ENCODE peak calls at places on chromosomes 2 and 18, in four cellular contexts. One of them, this sample, is unnamed.
A peak's percentile ranks its signal among the peaks of the same experiment; 100 is the strongest.

GRCh38 chr2:24830351-24830750 is 37.1 kb downstream of the CENPO start:
- DNase-seq in SK-N-SH: peak; percentile 41
- DNase-seq in GM12878: no peak
- DNase-seq in H1: no peak
- DNase-seq in this sample: no peak

GRCh38 chr2:74130211-74130995 is 17.3 kb downstream of the BOLA3 start:
- DNase-seq in SK-N-SH: no peak
- DNase-seq in GM12878: no peak
- DNase-seq in H1: no peak
- DNase-seq in this sample: no peak

GRCh38 chr2:237858294-237859081 is 935 bp upstream of the RAMP1 start:
- DNase-seq in SK-N-SH: peak; percentile 86
- DNase-seq in GM12878: peak; percentile 11
- DNase-seq in H1: peak; percentile 36
- DNase-seq in this sample: peak; percentile 78

GRCh38 chr2:27263287-27264252 is 723 bp upstream of the SLC30A3 start:
- DNase-seq in SK-N-SH: peak; percentile 65
- DNase-seq in GM12878: no peak
- DNase-seq in H1: no peak
- DNase-seq in this sample: no peak

GRCh38 chr2:229795058-229795457 is 80.7 kb upstream of the DNER start:
- DNase-seq in SK-N-SH: no peak
- DNase-seq in GM12878: no peak
- DNase-seq in H1: no peak
- DNase-seq in this sample: no peak

GRCh38 chr18:70672581-70672980 is 383.7 kb downstream of the SOCS6 start:
- DNase-seq in SK-N-SH: no peak
- DNase-seq in GM12878: no peak
- DNase-seq in H1: no peak
- DNase-seq in this sample: no peak

GRCh38 chr2:38650717-38651116 is 15.2 kb upstream of the GALM start:
- DNase-seq in SK-N-SH: no peak
- DNase-seq in GM12878: no peak
- DNase-seq in H1: no peak
- DNase-seq in this sample: no peak

GRCh38 chr2:134926231-134926931 is 7.8 kb downstream of the CCNT2 start:
- DNase-seq in SK-N-SH: no peak
- DNase-seq in GM12878: no peak
- DNase-seq in H1: no peak
- DNase-seq in this sample: peak; percentile 21

GRCh38 chr2:17506736-17507616 is 11.3 kb downstream of the RAD51AP2 start:
- DNase-seq in SK-N-SH: no peak
- DNase-seq in GM12878: no peak
- DNase-seq in H1: no peak
- DNase-seq in this sample: no peak

GRCh38 chr2:44680983-44681481 is 260.5 kb upstream of the SIX3 start:
- DNase-seq in SK-N-SH: peak; percentile 78
- DNase-seq in GM12878: no peak
- DNase-seq in H1: no peak
- DNase-seq in this sample: no peak

GRCh38 chr2:126307740-126308139 is 348.2 kb upstream of the GYPC start:
- DNase-seq in SK-N-SH: no peak
- DNase-seq in GM12878: no peak
- DNase-seq in H1: no peak
- DNase-seq in this sample: no peak

GRCh38 chr2:68345129-68345875 is 19.8 kb upstream of the PLEK start:
- DNase-seq in SK-N-SH: no peak
- DNase-seq in GM12878: no peak
- DNase-seq in H1: no peak
- DNase-seq in this sample: no peak

GRCh38 chr18:9137168-9138066 is 836 bp downstream of the ANKRD12 start:
- DNase-seq in SK-N-SH: peak; percentile 90
- DNase-seq in GM12878: no peak
- DNase-seq in H1: no peak
- DNase-seq in this sample: peak; percentile 53

GRCh38 chr2:240999001-240999791 is 778 bp downstream of the SNED1 start:
- DNase-seq in SK-N-SH: peak; percentile 69
- DNase-seq in GM12878: no peak
- DNase-seq in H1: no peak
- DNase-seq in this sample: no peak

GRCh38 chr18:76441668-76442412 is 53.2 kb downstream of the ZNF516 start:
- DNase-seq in SK-N-SH: no peak
- DNase-seq in GM12878: no peak
- DNase-seq in H1: no peak
- DNase-seq in this sample: no peak

GRCh38 chr2:47506024-47506423 is 103.1 kb downstream of the MSH2 start:
- DNase-seq in SK-N-SH: no peak
- DNase-seq in GM12878: no peak
- DNase-seq in H1: no peak
- DNase-seq in this sample: no peak

GRCh38 chr2:219563271-219563928 is 7.9 kb downstream of the OBSL1 start:
- DNase-seq in SK-N-SH: peak; percentile 4
- DNase-seq in GM12878: no peak
- DNase-seq in H1: no peak
- DNase-seq in this sample: no peak

GRCh38 chr18:24015897-24016631 is 1.5 kb downstream of the TTC39C start:
- DNase-seq in SK-N-SH: peak; percentile 21
- DNase-seq in GM12878: no peak
- DNase-seq in H1: no peak
- DNase-seq in this sample: no peak

GRCh38 chr2:72254831-72255447 is 107.3 kb upstream of the CYP26B1 start:
- DNase-seq in SK-N-SH: no peak
- DNase-seq in GM12878: no peak
- DNase-seq in H1: no peak
- DNase-seq in this sample: no peak

GRCh38 chr2:348517-348916 is 60.6 kb upstream of the ALKAL2 start:
- DNase-seq in SK-N-SH: no peak
- DNase-seq in GM12878: no peak
- DNase-seq in H1: no peak
- DNase-seq in this sample: no peak

GRCh38 chr18:27785815-27786537 is 391.0 kb downstream of the CDH2 start:
- DNase-seq in SK-N-SH: no peak
- DNase-seq in GM12878: no peak
- DNase-seq in H1: no peak
- DNase-seq in this sample: no peak

GRCh38 chr18:33560686-33561370 is 17.2 kb upstream of the ASXL3 start:
- DNase-seq in SK-N-SH: peak; percentile 34
- DNase-seq in GM12878: peak; percentile 11
- DNase-seq in H1: no peak
- DNase-seq in this sample: peak; percentile 7

GRCh38 chr2:162242586-162243304 is 500 bp downstream of the FAP start:
- DNase-seq in SK-N-SH: no peak
- DNase-seq in GM12878: no peak
- DNase-seq in H1: no peak
- DNase-seq in this sample: no peak

GRCh38 chr18:25420091-25420490 is 68.1 kb upstream of the ZNF521 start:
- DNase-seq in SK-N-SH: no peak
- DNase-seq in GM12878: no peak
- DNase-seq in H1: no peak
- DNase-seq in this sample: no peak

DNA sequence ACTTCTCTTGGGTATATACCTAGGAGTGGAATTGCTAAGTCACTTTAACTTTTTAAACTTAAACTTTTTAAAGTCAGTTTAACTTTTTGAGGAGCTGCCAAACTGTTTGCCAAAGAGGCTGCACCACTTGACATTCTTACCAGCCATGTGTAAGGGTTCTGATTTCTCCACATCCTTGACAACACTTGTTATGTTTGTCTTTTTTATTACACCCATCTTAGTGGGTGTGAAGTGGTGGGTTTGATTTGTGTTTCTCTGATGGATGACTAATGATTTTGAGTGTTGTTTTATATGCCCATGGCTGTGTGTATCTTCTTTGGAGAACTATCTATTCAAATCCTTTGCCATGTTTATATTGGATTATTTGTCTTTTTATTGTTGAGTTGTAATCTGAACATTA is 13.6 kb downstream of the ASAP2 start:
- DNase-seq in SK-N-SH: no peak
- DNase-seq in GM12878: no peak
- DNase-seq in H1: no peak
- DNase-seq in this sample: no peak
- TF ChIP-seq TCF12 in SK-N-SH: no peak
- TF ChIP-seq TCF12 in GM12878: no peak
- TF ChIP-seq TCF12 in H1: no peak
- TF ChIP-seq TCF12 in this sample: no peak

GRCh38 chr2:218448934-218449333 is 30.0 kb downstream of the VIL1 start:
- DNase-seq in SK-N-SH: no peak
- DNase-seq in GM12878: no peak
- DNase-seq in H1: no peak
- DNase-seq in this sample: peak; percentile 86

GRCh38 chr2:218447072-218447471 is 28.1 kb downstream of the VIL1 start:
- DNase-seq in SK-N-SH: no peak
- DNase-seq in GM12878: no peak
- DNase-seq in H1: no peak
- DNase-seq in this sample: no peak

GRCh38 chr2:218446547-218446946 is 27.6 kb downstream of the VIL1 start:
- DNase-seq in SK-N-SH: no peak
- DNase-seq in GM12878: no peak
- DNase-seq in H1: no peak
- DNase-seq in this sample: no peak

GRCh38 chr2:218445602-218446001 is 26.7 kb downstream of the VIL1 start:
- DNase-seq in SK-N-SH: no peak
- DNase-seq in GM12878: no peak
- DNase-seq in H1: no peak
- DNase-seq in this sample: no peak

GRCh38 chr2:218444692-218445357 is 25.9 kb downstream of the VIL1 start:
- DNase-seq in SK-N-SH: no peak
- DNase-seq in GM12878: no peak
- DNase-seq in H1: no peak
- DNase-seq in this sample: peak; percentile 99
- TF ChIP-seq TCF12 in SK-N-SH: no peak
- TF ChIP-seq TCF12 in GM12878: no peak
- TF ChIP-seq TCF12 in H1: no peak
- TF ChIP-seq TCF12 in this sample: no peak

GRCh38 chr2:191907545-191907944 is 60.7 kb upstream of the CAVIN2 start:
- DNase-seq in SK-N-SH: no peak
- DNase-seq in GM12878: no peak
- DNase-seq in H1: no peak
- DNase-seq in this sample: peak; percentile 34

GRCh38 chr2:191913796-191914195 is 66.9 kb upstream of the CAVIN2 start:
- DNase-seq in SK-N-SH: no peak
- DNase-seq in GM12878: no peak
- DNase-seq in H1: no peak
- DNase-seq in this sample: no peak

GRCh38 chr2:191907091-191907490 is 60.2 kb upstream of the CAVIN2 start:
- DNase-seq in SK-N-SH: no peak
- DNase-seq in GM12878: no peak
- DNase-seq in H1: no peak
- DNase-seq in this sample: no peak

GRCh38 chr2:191908874-191909273 is 62.0 kb upstream of the CAVIN2 start:
- DNase-seq in SK-N-SH: no peak
- DNase-seq in GM12878: no peak
- DNase-seq in H1: no peak
- DNase-seq in this sample: no peak

GRCh38 chr2:191910518-191910917 is 63.6 kb upstream of the CAVIN2 start:
- DNase-seq in SK-N-SH: no peak
- DNase-seq in GM12878: no peak
- DNase-seq in H1: no peak
- DNase-seq in this sample: no peak
- TF ChIP-seq TCF12 in SK-N-SH: peak; percentile 36
- TF ChIP-seq TCF12 in GM12878: no peak
- TF ChIP-seq TCF12 in H1: no peak
- TF ChIP-seq TCF12 in this sample: no peak

DNA sequence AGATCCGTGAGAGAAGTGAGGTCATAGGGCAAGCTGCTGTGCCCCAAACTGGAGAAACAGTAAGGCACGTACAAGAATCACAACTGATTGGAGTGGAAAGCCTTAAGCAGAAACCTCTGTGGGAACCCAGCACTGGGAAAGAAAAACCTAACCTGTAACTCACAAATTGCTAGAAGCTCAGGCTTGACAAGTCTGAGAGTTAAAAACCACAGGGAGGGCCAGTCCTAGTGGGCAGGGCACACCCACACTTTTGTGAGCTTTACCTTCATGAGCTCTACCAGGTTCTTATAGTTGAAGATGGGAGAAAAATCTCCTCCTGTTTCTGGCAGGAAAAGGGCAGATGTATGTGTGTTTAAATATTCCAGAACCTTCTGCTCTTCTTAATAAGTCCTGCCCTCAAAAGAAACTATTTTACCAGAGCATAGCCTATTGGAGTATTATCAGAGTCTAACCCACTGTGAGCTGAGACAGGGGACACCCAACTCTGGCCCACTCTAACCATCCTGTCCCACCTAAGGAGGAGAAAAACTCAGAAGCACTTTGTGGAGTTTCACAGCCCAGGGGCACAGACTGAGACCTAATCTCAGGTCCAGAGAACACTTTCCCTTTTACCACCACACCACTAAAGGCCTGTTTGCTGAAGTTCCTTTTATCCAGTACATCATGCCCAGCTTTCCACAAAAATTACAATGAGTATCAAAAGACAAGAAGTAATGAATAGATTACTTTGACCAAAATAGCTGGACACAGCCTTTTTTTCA is 1265.7 kb upstream of the CHAC2 start:
- DNase-seq in SK-N-SH: no peak
- DNase-seq in GM12878: no peak
- DNase-seq in H1: no peak
- DNase-seq in this sample: no peak
- TF ChIP-seq TCF12 in SK-N-SH: no peak
- TF ChIP-seq TCF12 in GM12878: no peak
- TF ChIP-seq TCF12 in H1: no peak
- TF ChIP-seq TCF12 in this sample: no peak

GRCh38 chr2:88603146-88603545 is 24.1 kb downstream of the EIF2AK3 start:
- DNase-seq in SK-N-SH: no peak
- DNase-seq in GM12878: no peak
- DNase-seq in H1: no peak
- DNase-seq in this sample: no peak
- TF ChIP-seq TCF12 in SK-N-SH: peak; percentile 18
- TF ChIP-seq TCF12 in GM12878: no peak
- TF ChIP-seq TCF12 in H1: no peak
- TF ChIP-seq TCF12 in this sample: no peak

GRCh38 chr2:231241755-231242507 is 43.5 kb downstream of the ARMC9 start:
- DNase-seq in SK-N-SH: no peak
- DNase-seq in GM12878: no peak
- DNase-seq in H1: no peak
- DNase-seq in this sample: no peak
- TF ChIP-seq TCF12 in SK-N-SH: no peak
- TF ChIP-seq TCF12 in GM12878: no peak
- TF ChIP-seq TCF12 in H1: no peak
- TF ChIP-seq TCF12 in this sample: no peak

DNA sequence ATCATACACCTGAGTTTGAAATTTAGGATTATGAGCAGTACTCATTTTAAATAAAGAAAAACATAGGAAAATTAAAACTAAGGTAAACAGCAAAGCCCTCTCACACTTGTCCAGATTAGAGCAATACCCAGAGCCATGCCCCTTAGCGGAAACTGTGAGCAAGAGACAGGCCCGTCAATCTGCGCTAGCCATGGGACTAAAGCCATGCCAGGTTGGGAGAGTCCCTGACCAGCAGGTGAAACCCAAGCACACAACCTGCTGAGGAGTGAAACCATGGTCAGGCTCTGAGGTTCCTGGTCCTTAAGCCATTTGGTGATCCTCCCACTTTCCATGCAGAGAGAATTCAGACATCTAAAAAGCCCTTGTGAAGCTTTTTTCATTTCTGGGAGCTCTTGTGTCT is 494.3 kb downstream of the STK39 start:
- DNase-seq in SK-N-SH: no peak
- DNase-seq in GM12878: no peak
- DNase-seq in H1: no peak
- DNase-seq in this sample: no peak
- TF ChIP-seq TCF12 in SK-N-SH: no peak
- TF ChIP-seq TCF12 in GM12878: no peak
- TF ChIP-seq TCF12 in H1: no peak
- TF ChIP-seq TCF12 in this sample: no peak

GRCh38 chr2:28348149-28348567 is 44.5 kb upstream of the FOSL2 start:
- DNase-seq in SK-N-SH: no peak
- DNase-seq in GM12878: no peak
- DNase-seq in H1: no peak
- DNase-seq in this sample: no peak
- TF ChIP-seq TCF12 in SK-N-SH: no peak
- TF ChIP-seq TCF12 in GM12878: no peak
- TF ChIP-seq TCF12 in H1: no peak
- TF ChIP-seq TCF12 in this sample: no peak

This sample was measured in HepG2.